ENCODE peak calls at places on chromosomes 13 and 19, in four cellular contexts. W, L, O and I are unnamed samples.

GRCh38 chr13:102128216-102128800 is 273.5 kb downstream of the FGF14 start:
- DNase-seq in W (no peak), L (no peak), O (no peak), I (no peak)

GRCh38 chr13:110989331-110989730 is 74.5 kb upstream of the ANKRD10 start:
- DNase-seq in W (no peak), L (no peak), O (no peak), I (no peak)

GRCh38 chr13:76991432-76991795 is 467 bp upstream of the CLN5 start:
- DNase-seq in W (no peak), L (peak; percentile 73), O (no peak), I (peak; percentile 46)

GRCh38 chr19:13817018-13817614 is 21.9 kb downstream of the ZSWIM4 start:
- DNase-seq in W (no peak), L (no peak), O (no peak), I (no peak)

GRCh38 chr13:50543767-50544166 is 299.7 kb downstream of the DLEU7 start:
- DNase-seq in W (no peak), L (no peak), O (no peak), I (no peak)

GRCh38 chr19:42066075-42066754 is 3.8 kb downstream of the GRIK5 start:
- DNase-seq in W (no peak), L (no peak), O (no peak), I (no peak)

GRCh38 chr13:33721719-33722118 is 96.2 kb upstream of the RFC3 start:
- DNase-seq in W (no peak), L (no peak), O (no peak), I (no peak)

GRCh38 chr19:49678970-49679831 is 2.1 kb downstream of the PRMT1 start:
- DNase-seq in W (peak; percentile 28), L (no peak), O (no peak), I (no peak)

GRCh38 chr13:25111557-25111956 is 15.6 kb downstream of the PABPC3 start:
- DNase-seq in W (no peak), L (no peak), O (no peak), I (no peak)

GRCh38 chr13:80133631-80134083 is 207.3 kb downstream of the SPRY2 start:
- DNase-seq in W (no peak), L (no peak), O (no peak), I (peak; percentile 12)

GRCh38 chr13:112845511-112846144 is 123.4 kb upstream of the MCF2L start:
- DNase-seq in W (no peak), L (no peak), O (no peak), I (no peak)

GRCh38 chr19:4161415-4162077 is 8.1 kb downstream of the CREB3L3 start:
- DNase-seq in W (no peak), L (no peak), O (no peak), I (no peak)

GRCh38 chr19:43532571-43532961 is 422 bp upstream of the ZNF575 start:
- DNase-seq in W (peak; percentile 56), L (no peak), O (peak; percentile 22), I (no peak)

GRCh38 chr19:879711-880438 is 13.1 kb downstream of the MED16 start:
- DNase-seq in W (no peak), L (no peak), O (no peak), I (no peak)

GRCh38 chr19:13100031-13100588 is 2.5 kb downstream of the LYL1 start:
- DNase-seq in W (no peak), L (peak; percentile 39), O (no peak), I (no peak)

GRCh38 chr13:64817721-64818120 is 2412.4 kb downstream of the PCDH9 start:
- DNase-seq in W (no peak), L (no peak), O (no peak), I (no peak)

GRCh38 chr13:30429721-30430694 is 7.7 kb downstream of the UBE2L5 start:
- DNase-seq in W (no peak), L (no peak), O (no peak), I (no peak)

GRCh38 chr13:28136916-28137315 is 1.4 kb upstream of the PAN3 start:
- DNase-seq in W (no peak), L (no peak), O (no peak), I (no peak)

GRCh38 chr13:45178349-45179142 is 22.3 kb downstream of the KCTD4 start:
- DNase-seq in W (no peak), L (no peak), O (no peak), I (no peak)

GRCh38 chr13:33172400-33172799 is 113.2 kb downstream of the STARD13 start:
- DNase-seq in W (no peak), L (no peak), O (no peak), I (no peak)

GRCh38 chr19:11418166-11418517 is 972 bp downstream of the RGL3 start:
- DNase-seq in W (no peak), L (no peak), O (no peak), I (no peak)

GRCh38 chr13:98300956-98301641 is 124.0 kb upstream of the RNF113B start:
- DNase-seq in W (no peak), L (no peak), O (no peak), I (peak; percentile 78)

GRCh38 chr13:93220073-93220472 is 6.5 kb upstream of the GPC6 start:
- DNase-seq in W (no peak), L (no peak), O (no peak), I (no peak)

GRCh38 chr19:11337080-11337479 is 2.4 kb downstream of the RAB3D start:
- DNase-seq in W (no peak), L (no peak), O (no peak), I (no peak)

GRCh38 chr13:114219406-114219805 is 15.3 kb upstream of the CDC16 start:
- DNase-seq in W (no peak), L (no peak), O (no peak), I (no peak)

GRCh38 chr13:20402881-20403280 is 122.8 kb downstream of the CRYL1 start:
- DNase-seq in W (no peak), L (no peak), O (no peak), I (no peak)

GRCh38 chr19:28028881-28029280 is 1184.1 kb downstream of the UQCRFS1 start:
- DNase-seq in W (no peak), L (no peak), O (no peak), I (no peak)

GRCh38 chr19:15353908-15354307 is 21.6 kb upstream of the BRD4 start:
- DNase-seq in W (no peak), L (no peak), O (no peak), I (no peak)

GRCh38 chr19:9991425-9992191 is 18.7 kb downstream of the COL5A3 start:
- DNase-seq in W (no peak), L (no peak), O (no peak), I (no peak)